ENCODE peak calls at places on chromosome 3, in five cellular contexts. C is GM12878, S is HepG2, G is SK-N-SH, O is HEK293T. U is an unnamed sample.

GRCh38 chr3:106578911-106579310 is 710.1 kb upstream of the CBLB start:
- DNase-seq in C (no peak), O (no peak), G (no peak), S (no peak), U (no peak)

GRCh38 chr3:23796518-23796917 is 9.2 kb upstream of the UBE2E1 start:
- DNase-seq in O (no peak), G (no peak), S (no peak), C (no peak), U (no peak)

GRCh38 chr3:45664558-45664957 is 24.6 kb upstream of the SACM1L start:
- DNase-seq in G (no peak), C (peak), O (no peak), S (peak), U (peak)

GRCh38 chr3:111874177-111874820 is 15.2 kb downstream of the PHLDB2 start:
- DNase-seq in C (no peak), G (no peak), S (peak), O (no peak), U (no peak)

GRCh38 chr3:194930439-194931204 is 244.9 kb downstream of the FAM43A start:
- DNase-seq in G (peak), C (no peak), O (no peak), S (peak), U (no peak)

GRCh38 chr3:13598926-13599886 is 50.3 kb downstream of the FBLN2 start:
- DNase-seq in S (no peak), G (no peak), O (no peak), C (no peak), U (no peak)

GRCh38 chr3:38574411-38575278 is 74.8 kb downstream of the SCN5A start:
- DNase-seq in S (no peak), G (peak), O (no peak), C (no peak), U (no peak)

GRCh38 chr3:64575211-64575844 is 112.5 kb downstream of the ADAMTS9 start:
- DNase-seq in C (no peak), G (peak), O (peak), S (peak), U (peak)

GRCh38 chr3:117059054-117059989 is 349.7 kb downstream of the TUSC7 start:
- DNase-seq in G (peak), S (peak), O (no peak), C (no peak), U (no peak)

GRCh38 chr3:12458901-12459300 is 25.4 kb upstream of the TSEN2 start:
- DNase-seq in O (no peak), C (no peak), G (no peak), S (no peak), U (no peak)

GRCh38 chr3:111517801-111518200 is 24.2 kb upstream of the CD96 start:
- DNase-seq in C (no peak), G (no peak), O (no peak), S (no peak), U (no peak)

GRCh38 chr3:11713171-11713570 is 69.5 kb upstream of the VGLL4 start:
- DNase-seq in C (no peak), S (no peak), O (no peak), G (no peak), U (no peak)

GRCh38 chr3:66406186-66406585 is 94.6 kb downstream of the LRIG1 start:
- DNase-seq in S (no peak), O (no peak), G (no peak), C (no peak), U (no peak)

GRCh38 chr3:83934208-83935150 is 1024.3 kb upstream of the CADM2 start:
- DNase-seq in C (peak), S (peak), G (no peak), O (no peak), U (no peak)

GRCh38 chr3:109369510-109369909 is 32.2 kb upstream of the DPPA4 start:
- DNase-seq in C (no peak), G (no peak), O (no peak), S (peak), U (peak)

GRCh38 chr3:41118461-41119385 is 80.6 kb upstream of the CTNNB1 start:
- DNase-seq in C (no peak), O (no peak), G (no peak), S (no peak), U (no peak)

GRCh38 chr3:66816110-66816761 is 181.9 kb upstream of the KBTBD8 start:
- DNase-seq in O (peak), G (peak), S (peak), C (no peak), U (peak)

GRCh38 chr3:35862057-35862456 is 222.7 kb downstream of the ARPP21 start:
- DNase-seq in G (no peak), C (no peak), S (no peak), O (no peak), U (no peak)

GRCh38 chr3:46881819-46882376 is 4.4 kb downstream of the PTH1R start:
- DNase-seq in C (no peak), S (no peak), O (peak), G (peak), U (peak)

GRCh38 chr3:46708401-46709146 is 7.4 kb downstream of the TMIE start:
- DNase-seq in S (no peak), G (no peak), C (no peak), O (no peak), U (no peak)

GRCh38 chr3:37661615-37662306 is 199.9 kb upstream of the CTDSPL start:
- DNase-seq in C (no peak), G (no peak), O (no peak), S (no peak), U (no peak)

GRCh38 chr3:151403246-151403645 is 18.7 kb upstream of the P2RY12 start:
- DNase-seq in C (no peak), S (no peak), G (no peak), O (no peak), U (no peak)

GRCh38 chr3:43996379-43997301 is 245.0 kb upstream of the TOPAZ1 start:
- DNase-seq in C (no peak), G (no peak), S (no peak), O (peak), U (no peak)

GRCh38 chr3:152539191-152539764 is 270.5 kb downstream of the MBNL1 start:
- DNase-seq in G (no peak), O (peak), S (peak), C (no peak), U (no peak)
- TF ChIP-seq FOXM1 in G (no peak), O (no peak), S (no peak), C (no peak), U (no peak)

DNA sequence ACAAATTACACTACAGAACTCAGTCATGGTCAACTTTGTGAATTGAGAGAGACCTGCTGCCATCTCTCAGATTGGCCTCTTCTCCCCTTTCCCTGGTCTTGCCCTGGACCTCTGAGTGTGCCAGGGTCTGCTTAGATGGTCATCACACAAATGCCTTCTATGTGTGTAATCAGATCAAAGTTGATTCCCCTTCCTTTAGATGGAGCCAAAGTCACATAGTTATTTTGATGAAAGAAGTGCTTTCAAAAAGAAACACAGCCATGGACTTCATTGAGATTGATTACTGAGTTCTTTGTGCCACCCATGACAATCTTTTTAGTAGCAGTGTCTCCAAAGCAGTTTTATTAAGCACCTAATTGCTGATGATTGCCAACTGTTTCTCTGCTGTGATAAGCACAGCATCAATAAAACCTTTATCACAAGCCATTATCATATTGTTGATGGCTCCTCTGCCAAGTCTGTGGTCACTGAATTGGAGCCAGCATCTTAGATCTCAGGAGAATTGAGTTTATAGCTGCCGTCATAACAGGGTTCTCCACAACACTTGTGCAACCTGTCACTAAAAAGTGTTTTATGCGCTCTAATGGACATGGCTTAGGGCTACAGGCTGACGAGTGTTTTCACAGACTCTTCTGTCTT is 149.7 kb upstream of the NUDT16 start:
- DNase-seq in G (peak), O (no peak), S (peak), C (no peak), U (no peak)
- TF ChIP-seq FOXM1 in G (no peak), O (no peak), S (no peak), C (no peak), U (no peak)

GRCh38 chr3:186985713-186986364 is 55.5 kb downstream of the ST6GAL1 start:
- DNase-seq in S (no peak), C (peak), G (no peak), O (no peak), U (peak)
- TF ChIP-seq FOXM1 in S (no peak), C (peak), G (no peak), O (no peak), U (peak)

DNA sequence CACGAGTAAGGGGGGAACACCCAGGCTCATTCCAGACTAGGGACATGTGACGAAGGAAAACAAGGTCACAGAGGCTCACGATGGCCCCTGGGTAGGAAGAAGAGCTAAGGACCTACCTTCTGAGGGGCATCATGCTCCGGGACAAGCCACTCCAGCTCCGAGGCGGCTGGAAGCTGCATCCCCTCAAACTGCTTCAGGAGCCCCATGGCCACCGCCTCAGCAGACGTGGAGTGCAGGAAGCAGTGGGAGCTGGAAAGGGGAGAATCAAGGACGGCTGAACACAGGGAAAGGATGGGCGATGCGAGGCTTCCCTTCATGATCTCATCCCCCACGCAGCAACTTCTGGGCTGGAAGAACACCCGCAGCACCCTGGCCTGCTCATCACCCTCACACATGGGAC is 53.5 kb downstream of the RUBCN start:
- DNase-seq in G (no peak), S (no peak), C (no peak), O (no peak), U (no peak)
- TF ChIP-seq FOXM1 in G (no peak), S (no peak), C (no peak), O (no peak), U (no peak)

DNA sequence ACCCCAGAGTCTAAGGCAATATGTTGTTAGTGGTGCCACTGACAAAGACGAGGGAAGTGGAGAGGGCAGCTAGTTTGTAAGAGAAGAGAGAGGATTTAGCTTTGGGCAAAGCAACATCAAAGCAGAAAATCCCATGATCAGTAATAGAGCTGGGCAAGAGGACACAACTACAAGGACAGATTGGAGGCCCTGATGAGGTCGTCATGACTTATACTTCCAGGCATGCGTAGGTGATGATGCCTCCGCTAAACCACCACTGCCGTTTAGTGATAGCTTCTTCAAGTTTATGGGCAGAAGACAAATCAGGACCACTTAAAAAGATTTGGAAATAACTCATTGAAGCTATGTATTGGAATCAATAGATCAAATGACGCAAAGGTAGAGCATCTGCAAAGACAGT is 2.6 kb downstream of the HRG start:
- DNase-seq in O (no peak), G (no peak), C (no peak), S (no peak), U (no peak)
- TF ChIP-seq FOXM1 in O (no peak), G (no peak), C (no peak), S (no peak), U (no peak)

GRCh38 chr3:105351821-105352220 is 14.9 kb upstream of the ALCAM start:
- DNase-seq in O (no peak), G (no peak), C (no peak), S (no peak), U (no peak)
- TF ChIP-seq FOXM1 in O (no peak), G (no peak), C (no peak), S (no peak), U (no peak)

DNA sequence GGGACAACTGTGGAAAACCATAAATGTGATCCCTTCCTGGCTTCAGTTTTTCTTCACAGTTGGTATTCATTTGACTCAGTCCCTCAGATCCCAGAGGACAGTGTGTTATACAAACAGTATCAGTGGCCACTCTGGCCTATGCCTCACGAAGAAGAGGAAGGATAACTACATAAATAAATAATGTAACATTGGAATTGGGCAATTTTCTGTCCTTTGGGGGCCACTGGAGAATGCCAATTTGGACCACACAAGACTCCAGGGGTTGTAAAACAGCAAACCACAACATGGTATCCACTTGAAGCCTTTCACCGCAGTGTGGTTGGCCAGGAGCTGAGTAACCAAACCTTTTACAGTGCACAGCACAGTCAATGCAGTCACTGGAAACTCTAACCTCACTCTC is 1077.0 kb downstream of the ROBO2 start:
- DNase-seq in O (no peak), G (no peak), C (no peak), S (no peak), U (no peak)
- TF ChIP-seq FOXM1 in O (no peak), G (no peak), C (no peak), S (no peak), U (no peak)

GRCh38 chr3:184126006-184126405 is 9.2 kb upstream of the EIF2B5 start:
- DNase-seq in C (no peak), S (no peak), O (no peak), G (no peak), U (no peak)
- TF ChIP-seq FOXM1 in C (no peak), S (no peak), O (no peak), G (no peak), U (no peak)

GRCh38 chr3:155958676-155959075 is 88.2 kb downstream of the GMPS start:
- DNase-seq in O (no peak), G (no peak), S (no peak), C (no peak), U (no peak)

GRCh38 chr3:155960060-155960459 is 89.6 kb downstream of the GMPS start:
- DNase-seq in O (no peak), C (no peak), G (no peak), S (no peak), U (no peak)

GRCh38 chr3:155956508-155957411 is 86.3 kb downstream of the GMPS start:
- DNase-seq in O (no peak), C (no peak), S (no peak), G (no peak), U (no peak)

DNA sequence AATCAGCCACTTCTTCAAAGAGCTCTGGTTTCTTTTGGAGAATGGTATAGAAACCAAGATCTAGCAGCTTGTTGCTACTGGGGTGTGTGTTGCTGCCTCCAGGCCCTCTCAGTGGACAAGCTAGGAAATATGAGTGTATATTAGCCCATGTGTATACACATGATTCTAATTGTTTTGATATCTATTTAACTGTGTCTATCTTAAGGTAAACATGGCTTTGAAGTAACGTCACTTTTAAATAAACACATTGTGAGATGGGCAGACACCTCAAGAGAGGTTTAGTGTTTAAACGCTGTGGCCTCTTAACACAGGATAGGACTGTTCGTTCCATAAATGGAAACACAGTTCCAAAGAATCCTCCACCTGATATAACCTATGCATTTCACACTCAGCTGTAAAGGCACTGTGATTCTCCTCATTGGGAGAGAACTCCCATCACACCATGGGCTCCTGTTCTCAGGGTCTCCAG is 87.0 kb downstream of the GMPS start:
- DNase-seq in C (no peak), S (no peak), G (no peak), O (no peak), U (no peak)
- TF ChIP-seq FOXM1 in C (no peak), S (no peak), G (no peak), O (no peak), U (no peak)